ENCODE peak calls at places on chromosomes 6 and 20, in four cellular contexts. G, D, T and Z are unnamed samples.

GRCh38 chr6:81031429-81031828 is 721.1 kb downstream of the TENT5A start:
- DNase-seq in T (peak; percentile 13), G (no peak), D (no peak), Z (no peak)

GRCh38 chr6:127765949-127766348 is 134.9 kb downstream of the THEMIS start:
- DNase-seq in D (no peak), T (no peak), G (no peak), Z (no peak)

GRCh38 chr6:41100871-41101287 is 28.1 kb downstream of the NFYA start:
- DNase-seq in T (no peak), G (no peak), D (no peak), Z (no peak)

GRCh38 chr6:35757461-35758123 is 18.8 kb upstream of the CLPSL2 start:
- DNase-seq in T (peak; percentile 51), D (peak; percentile 68), G (no peak), Z (no peak)

GRCh38 chr6:16471222-16471784 is 232.9 kb downstream of the GMPR start:
- DNase-seq in G (no peak), D (peak; percentile 32), T (no peak), Z (peak; percentile 76)

GRCh38 chr20:25052255-25053206 is 5.4 kb downstream of the ACSS1 start:
- DNase-seq in D (peak; percentile 62), T (no peak), G (no peak), Z (no peak)

GRCh38 chr20:16054917-16055316 is 518.3 kb downstream of the KIF16B start:
- DNase-seq in T (no peak), G (no peak), D (no peak), Z (no peak)

GRCh38 chr6:168442646-168443045 is 1.7 kb downstream of the SMOC2 start:
- DNase-seq in T (no peak), D (no peak), G (no peak), Z (no peak)

GRCh38 chr20:57435105-57435497 is 43.9 kb downstream of the RBM38 start:
- DNase-seq in T (no peak), G (no peak), D (no peak), Z (no peak)

GRCh38 chr20:57647933-57648785 is 27.9 kb upstream of the ZBP1 start:
- DNase-seq in G (no peak), T (no peak), D (no peak), Z (no peak)

GRCh38 chr6:75524322-75524972 is 30.8 kb upstream of the FILIP1 start:
- DNase-seq in G (no peak), D (no peak), T (peak; percentile 58), Z (no peak)

GRCh38 chr6:57822896-57823358 is 505.5 kb downstream of the PRIM2 start:
- DNase-seq in G (no peak), T (peak; percentile 67), D (no peak), Z (no peak)

GRCh38 chr6:42260424-42260888 is 42.8 kb upstream of the MRPS10 start:
- DNase-seq in G (no peak), T (peak; percentile 26), D (peak; percentile 54), Z (no peak)

GRCh38 chr6:142411145-142411544 is 109.3 kb downstream of the ADGRG6 start:
- DNase-seq in G (no peak), T (no peak), D (no peak), Z (no peak)

GRCh38 chr6:2464641-2465040 is 219.2 kb upstream of the GMDS start:
- DNase-seq in D (no peak), T (no peak), G (no peak), Z (no peak)

GRCh38 chr6:55069132-55069781 is 105.1 kb upstream of the HCRTR2 start:
- DNase-seq in D (no peak), G (no peak), T (peak; percentile 33), Z (no peak)

GRCh38 chr20:41299899-41300298 is 17.6 kb downstream of the ZHX3 start:
- DNase-seq in D (no peak), T (no peak), G (no peak), Z (no peak)

GRCh38 chr6:5855787-5856186 is 150.9 kb downstream of the NRN1 start:
- DNase-seq in G (no peak), D (no peak), T (no peak), Z (no peak)

GRCh38 chr6:150878347-150879213 is 13.1 kb downstream of the MTHFD1L start:
- DNase-seq in D (no peak), T (no peak), G (no peak), Z (no peak)

GRCh38 chr6:37005827-37006514 is 516 bp downstream of the FGD2 start:
- DNase-seq in G (no peak), T (no peak), D (no peak), Z (no peak)

GRCh38 chr6:162157157-162157556 is 570.4 kb downstream of the PRKN start:
- DNase-seq in G (no peak), D (no peak), T (no peak), Z (peak; percentile 27)

GRCh38 chr20:764255-764654 is 4.0 kb downstream of the SLC52A3 start:
- DNase-seq in T (no peak), D (no peak), G (no peak), Z (no peak)

GRCh38 chr20:47680804-47681529 is 104.3 kb downstream of the SULF2 start:
- DNase-seq in T (peak; percentile 36), D (no peak), G (no peak), Z (no peak)

GRCh38 chr6:31053873-31054272 is 43.6 kb downstream of the MUC22 start:
- DNase-seq in T (no peak), G (no peak), D (no peak), Z (no peak)